ENCODE peak calls at places on chromosomes 12 and 14, in seven cellular contexts. G is stimulated activated CD4-positive, alpha-beta T cell treated with anti-CD3 and anti-CD28 coated beads, Interleukin-1b, Interleukin-23, amount 100 ng/mL, for 24 hours; D is heart right ventricle; R is nephron progenitor cell; N is A549; B is PC-3; W is CD8-positive, alpha-beta T cell. K is an unnamed sample.

GRCh38 chr12:64584173-64584555 is 26.1 kb upstream of the RASSF3 start:
- DNase-seq in G (no peak), D (no peak), R (no peak), N (no peak), B (no peak), W (no peak), K (no peak)

GRCh38 chr12:67302162-67302561 is 33.0 kb downstream of the CAND1 start:
- DNase-seq in G (no peak), D (no peak), R (no peak), N (no peak), B (no peak), W (no peak), K (no peak)

GRCh38 chr14:80446356-80446755 is 235.1 kb upstream of the DIO2 start:
- DNase-seq in G (no peak), D (no peak), R (no peak), N (no peak), B (no peak), W (no peak), K (no peak)

GRCh38 chr14:23433457-23433856 is 2.0 kb downstream of the MYH7 start:
- DNase-seq in G (no peak), D (peak), R (no peak), N (no peak), B (no peak), W (no peak), K (no peak)

GRCh38 chr14:67483599-67484270 is 4.8 kb downstream of the TMEM229B start:
- DNase-seq in G (no peak), D (no peak), R (no peak), N (no peak), B (no peak), W (no peak), K (no peak)

GRCh38 chr14:36129181-36129580 is 47.3 kb downstream of the PTCSC3 start:
- DNase-seq in G (no peak), D (no peak), R (peak), N (no peak), B (peak), W (no peak), K (no peak)

GRCh38 chr14:89425931-89426330 is 8.9 kb upstream of the FOXN3 start:
- DNase-seq in G (no peak), D (no peak), R (no peak), N (no peak), B (peak), W (no peak), K (no peak)

GRCh38 chr12:94587266-94588241 is 62.8 kb downstream of the TMCC3 start:
- DNase-seq in G (no peak), D (peak), R (no peak), N (no peak), B (no peak), W (no peak), K (no peak)

GRCh38 chr14:90649096-90649495 is 167.1 kb downstream of the TTC7B start:
- DNase-seq in G (no peak), D (no peak), R (no peak), N (no peak), B (no peak), W (no peak), K (no peak)

GRCh38 chr14:22479132-22479531 is 109.9 kb downstream of the DAD1 start:
- DNase-seq in G (no peak), D (no peak), R (no peak), N (no peak), B (no peak), W (no peak), K (no peak)